ENCODE peak calls at places on chromosome 1, in five cellular contexts. One of them, this sample, is unnamed. For H3K4me1, the result is how much of the 10 kb centered on the place peaks cover.

GRCh38 chr1:229859026-229859425 is 208.0 kb upstream of the GALNT2 start:
- DNase-seq in hepatocyte: no peak
- DNase-seq in GM23338: no peak
- DNase-seq in PC-3: no peak
- DNase-seq in GM23248: no peak
- DNase-seq in this sample: no peak

GRCh38 chr1:2031546-2032540 is 12.7 kb downstream of the GABRD start:
- DNase-seq in hepatocyte: no peak
- DNase-seq in GM23338: no peak
- DNase-seq in PC-3: no peak
- DNase-seq in GM23248: no peak
- DNase-seq in this sample: no peak

GRCh38 chr1:223712184-223712855 is at the start of gene CAPN2:
- DNase-seq in hepatocyte: peak
- DNase-seq in GM23338: peak
- DNase-seq in PC-3: peak
- DNase-seq in GM23248: peak
- DNase-seq in this sample: peak

GRCh38 chr1:35539073-35539823 is 18.0 kb downstream of the KIAA0319L start:
- DNase-seq in hepatocyte: no peak
- DNase-seq in GM23338: no peak
- DNase-seq in PC-3: no peak
- DNase-seq in GM23248: peak
- DNase-seq in this sample: no peak

GRCh38 chr1:238951809-238952208 is 434.6 kb upstream of the CHRM3 start:
- DNase-seq in hepatocyte: peak
- DNase-seq in GM23338: peak
- DNase-seq in PC-3: peak
- DNase-seq in GM23248: peak
- DNase-seq in this sample: peak

GRCh38 chr1:229384822-229385221 is 42.0 kb upstream of the CCSAP start:
- DNase-seq in hepatocyte: no peak
- DNase-seq in GM23338: no peak
- DNase-seq in PC-3: no peak
- DNase-seq in GM23248: no peak
- DNase-seq in this sample: no peak

GRCh38 chr1:78223417-78224215 is 177.8 kb downstream of the GIPC2 start:
- DNase-seq in hepatocyte: no peak
- DNase-seq in GM23338: no peak
- DNase-seq in PC-3: peak
- DNase-seq in GM23248: peak
- DNase-seq in this sample: no peak

GRCh38 chr1:83791821-83792437 is 207.0 kb downstream of the TTLL7 start:
- DNase-seq in hepatocyte: no peak
- DNase-seq in GM23338: no peak
- DNase-seq in PC-3: peak
- DNase-seq in GM23248: peak
- DNase-seq in this sample: no peak

GRCh38 chr1:162055062-162055461 is 14.4 kb upstream of the NOS1AP start:
- DNase-seq in hepatocyte: peak
- DNase-seq in GM23338: no peak
- DNase-seq in PC-3: peak
- DNase-seq in GM23248: peak
- DNase-seq in this sample: no peak

GRCh38 chr1:2778220-2778592 is 23.3 kb downstream of the TTC34 start:
- DNase-seq in hepatocyte: no peak
- DNase-seq in GM23338: no peak
- DNase-seq in PC-3: no peak
- DNase-seq in GM23248: no peak
- DNase-seq in this sample: no peak

GRCh38 chr1:218345673-218346390 is 696 bp downstream of the TGFB2 start:
- DNase-seq in hepatocyte: peak
- DNase-seq in GM23338: peak
- DNase-seq in PC-3: peak
- DNase-seq in GM23248: peak
- DNase-seq in this sample: peak

GRCh38 chr1:214364335-214364734 is 83.4 kb downstream of the SMYD2 start:
- DNase-seq in hepatocyte: peak
- DNase-seq in GM23338: no peak
- DNase-seq in PC-3: no peak
- DNase-seq in GM23248: peak
- DNase-seq in this sample: no peak

GRCh38 chr1:160376525-160377131 is 9.8 kb downstream of the NHLH1 start:
- DNase-seq in hepatocyte: peak
- DNase-seq in GM23338: peak
- DNase-seq in PC-3: peak
- DNase-seq in GM23248: peak
- DNase-seq in this sample: peak

GRCh38 chr1:63626222-63626621 is 33.0 kb downstream of the PGM1 start:
- DNase-seq in hepatocyte: no peak
- DNase-seq in GM23338: no peak
- DNase-seq in PC-3: no peak
- DNase-seq in GM23248: no peak
- DNase-seq in this sample: no peak

GRCh38 chr1:230568008-230568407 is 74.3 kb upstream of the COG2 start:
- DNase-seq in hepatocyte: peak
- DNase-seq in GM23338: peak
- DNase-seq in PC-3: peak
- DNase-seq in GM23248: peak
- DNase-seq in this sample: no peak

GRCh38 chr1:204791453-204792366 is 79.0 kb upstream of the NFASC start:
- DNase-seq in hepatocyte: peak
- DNase-seq in GM23338: peak
- DNase-seq in PC-3: peak
- DNase-seq in GM23248: peak
- DNase-seq in this sample: peak

GRCh38 chr1:55781944-55782482 is 566.8 kb upstream of the USP24 start:
- DNase-seq in hepatocyte: peak
- DNase-seq in GM23338: no peak
- DNase-seq in PC-3: peak
- DNase-seq in GM23248: peak
- DNase-seq in this sample: no peak

GRCh38 chr1:53448241-53448841 is 10.9 kb upstream of the DMRTB1 start:
- DNase-seq in hepatocyte: no peak
- DNase-seq in GM23338: peak
- DNase-seq in PC-3: no peak
- DNase-seq in GM23248: no peak
- DNase-seq in this sample: peak

GRCh38 chr1:66160719-66161118 is 368.0 kb downstream of the PDE4B start:
- DNase-seq in hepatocyte: no peak
- DNase-seq in GM23338: no peak
- DNase-seq in PC-3: no peak
- DNase-seq in GM23248: no peak
- DNase-seq in this sample: no peak

GRCh38 chr1:186218661-186219352 is 156.2 kb downstream of the TPR start:
- DNase-seq in hepatocyte: no peak
- DNase-seq in GM23338: no peak
- DNase-seq in PC-3: no peak
- DNase-seq in GM23248: no peak
- DNase-seq in this sample: no peak

DNA sequence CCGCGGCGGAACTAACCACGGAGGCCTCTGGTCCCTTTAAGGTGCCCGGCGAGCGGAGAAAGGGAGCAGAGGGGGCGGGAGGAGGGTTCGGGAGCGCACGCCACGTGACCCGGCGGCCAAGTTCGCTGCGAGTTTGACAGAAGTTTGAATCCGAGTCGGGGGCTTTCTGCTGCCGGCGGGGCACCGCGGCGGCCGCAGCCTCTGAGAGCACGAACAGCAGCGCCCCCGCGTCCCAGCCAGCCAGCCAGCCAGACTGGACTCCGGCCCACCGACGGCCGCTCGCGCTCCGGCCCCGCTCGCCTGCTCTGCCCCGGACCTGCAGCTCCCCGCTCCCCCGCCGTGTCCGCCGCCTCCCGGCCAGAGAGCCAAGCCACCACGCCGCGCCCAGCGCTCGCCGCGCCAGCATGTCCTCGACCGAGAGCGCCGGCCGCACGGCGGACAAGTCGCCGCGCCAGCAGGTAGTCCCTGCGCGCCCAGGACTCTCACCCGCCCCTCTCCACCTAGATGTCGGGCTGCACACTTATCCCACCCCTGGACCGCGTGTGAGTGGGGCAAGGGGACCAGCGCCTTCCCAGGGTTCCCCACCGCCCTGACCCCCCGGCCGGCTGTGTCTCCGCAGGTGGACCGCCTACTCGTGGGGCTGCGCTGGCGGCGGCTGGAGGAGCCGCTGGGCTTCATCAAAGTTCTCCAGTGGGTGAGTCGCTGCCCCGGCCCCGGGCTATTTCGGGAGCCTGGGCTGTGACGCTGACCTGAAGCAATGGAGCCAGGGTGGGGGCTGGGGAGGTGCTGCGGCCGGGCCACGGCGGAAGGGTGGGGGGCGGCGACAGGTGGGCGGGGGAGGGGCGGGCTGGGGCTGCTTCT is at the start of gene SYPL2:
- DNase-seq in hepatocyte: peak
- DNase-seq in GM23338: peak
- DNase-seq in PC-3: no peak
- DNase-seq in GM23248: peak
- DNase-seq in this sample: peak
- TF ChIP-seq EZH2 in hepatocyte: peak
- TF ChIP-seq EZH2 in GM23338: peak
- TF ChIP-seq EZH2 in PC-3: no peak
- TF ChIP-seq EZH2 in GM23248: peak
- TF ChIP-seq EZH2 in this sample: peak

GRCh38 chr1:84944767-84945486 is 51.9 kb upstream of the LPAR3 start:
- DNase-seq in hepatocyte: peak
- DNase-seq in GM23338: peak
- DNase-seq in PC-3: peak
- DNase-seq in GM23248: peak
- DNase-seq in this sample: peak
- TF ChIP-seq EZH2phosphoT487 in hepatocyte: no peak
- TF ChIP-seq EZH2phosphoT487 in GM23338: no peak
- TF ChIP-seq EZH2phosphoT487 in PC-3: no peak
- TF ChIP-seq EZH2phosphoT487 in GM23248: no peak
- TF ChIP-seq EZH2phosphoT487 in this sample: no peak

GRCh38 chr1:22039594-22040347 is 12.7 kb upstream of the CDC42 start:
- DNase-seq in hepatocyte: peak
- DNase-seq in GM23338: peak
- DNase-seq in PC-3: peak
- DNase-seq in GM23248: peak
- DNase-seq in this sample: no peak
- H3K4me1 ChIP-seq in hepatocyte: under half
- H3K4me1 ChIP-seq in GM23338: under half
- H3K4me1 ChIP-seq in PC-3: under half
- H3K4me1 ChIP-seq in GM23248: under half
- H3K4me1 ChIP-seq in this sample: under half

DNA sequence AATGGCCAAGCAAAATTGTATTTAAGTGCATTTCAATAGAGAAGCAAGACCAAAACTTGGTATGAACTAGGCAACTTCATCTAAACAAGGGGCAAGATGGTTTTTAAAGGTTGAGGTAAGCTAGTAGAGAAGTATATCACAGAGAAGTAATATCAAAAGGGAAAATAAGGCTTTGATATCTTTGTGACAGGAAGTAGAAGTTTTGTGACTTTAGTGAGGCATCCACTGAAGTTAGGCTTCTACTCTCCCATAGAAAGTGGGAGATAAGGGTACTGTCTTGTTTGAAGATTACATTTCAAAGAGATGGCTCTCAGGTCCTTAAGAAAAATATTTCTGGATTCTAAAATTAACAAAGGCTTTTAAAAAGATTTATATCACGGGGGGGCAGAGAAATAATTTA is 8.9 kb downstream of the OR10T2 start:
- DNase-seq in hepatocyte: no peak
- DNase-seq in GM23338: no peak
- DNase-seq in PC-3: no peak
- DNase-seq in GM23248: no peak
- DNase-seq in this sample: no peak
- TF ChIP-seq EZH2 in hepatocyte: no peak
- TF ChIP-seq EZH2 in GM23338: no peak
- TF ChIP-seq EZH2 in PC-3: no peak
- TF ChIP-seq EZH2 in GM23248: no peak
- TF ChIP-seq EZH2 in this sample: no peak